ENCODE peak calls at places on chromosomes 3 and 15, in five cellular contexts. U is posterior cingulate gyrus; H is C1 segment of cervical spinal cord; Z is amygdala; M is activated naive CD4-positive, alpha-beta T cell treated with anti-CD3 and anti-CD28 coated beads, Interleukin-2, amount 10 ng/mL, durations not matched to agents 7 days and 5 days. R is an unnamed sample.

GRCh38 chr3:168121175-168121853 is 25.6 kb upstream of the GOLIM4 start:
- DNase-seq in Z (no peak), M (no peak), U (no peak), H (no peak), R (no peak)

GRCh38 chr3:38826001-38826400 is 10.0 kb upstream of the SCN10A start:
- DNase-seq in U (no peak), Z (no peak), M (no peak), H (no peak), R (no peak)

GRCh38 chr3:100682056-100682853 is 27.0 kb upstream of the TFG start:
- DNase-seq in M (no peak), H (no peak), Z (no peak), U (no peak), R (no peak)

GRCh38 chr3:164465172-164465571 is 613.1 kb downstream of the SI start:
- DNase-seq in Z (no peak), M (no peak), H (no peak), U (no peak), R (peak; percentile 50)

GRCh38 chr3:196996454-196997265 is 28.0 kb upstream of the PIGZ start:
- DNase-seq in Z (no peak), U (no peak), H (no peak), M (no peak), R (no peak)

GRCh38 chr15:60135961-60136360 is 131.8 kb downstream of the FOXB1 start:
- DNase-seq in H (no peak), U (no peak), Z (no peak), M (no peak), R (no peak)

GRCh38 chr3:127925384-127925783 is 10.4 kb downstream of the KBTBD12 start:
- DNase-seq in Z (no peak), U (no peak), M (no peak), H (no peak), R (no peak)

GRCh38 chr3:2150576-2150975 is 51.9 kb downstream of the CNTN4 start:
- DNase-seq in H (no peak), M (no peak), U (no peak), Z (no peak), R (no peak)

GRCh38 chr3:78951546-78951945 is 816.3 kb downstream of the ROBO1 start:
- DNase-seq in Z (no peak), M (no peak), H (no peak), U (no peak), R (no peak)

GRCh38 chr3:138389841-138390581 is 41.6 kb downstream of the MRAS start:
- DNase-seq in Z (no peak), U (no peak), M (no peak), H (no peak), R (peak; percentile 90)

GRCh38 chr15:92907880-92908279 is 7.8 kb downstream of the CHD2 start:
- DNase-seq in Z (no peak), H (peak; percentile 25), M (no peak), U (no peak), R (no peak)

GRCh38 chr3:24222165-24222805 is 272.4 kb downstream of the THRB start:
- DNase-seq in Z (no peak), U (no peak), H (no peak), M (no peak), R (peak; percentile 23)

GRCh38 chr3:8443829-8444791 is 57.5 kb upstream of the LMCD1 start:
- DNase-seq in Z (peak; percentile 17), M (no peak), H (peak; percentile 16), U (no peak), R (peak; percentile 71)

GRCh38 chr3:42730294-42730693 is 27.7 kb upstream of the HHATL start:
- DNase-seq in M (no peak), U (no peak), H (no peak), Z (no peak), R (no peak)

GRCh38 chr3:14371573-14372474 is 30.6 kb upstream of the SLC6A6 start:
- DNase-seq in H (no peak), Z (no peak), U (no peak), M (no peak), R (peak; percentile 83)

GRCh38 chr3:55570361-55570760 is 83.3 kb upstream of the WNT5A start:
- DNase-seq in U (no peak), M (no peak), H (no peak), Z (no peak), R (no peak)

GRCh38 chr15:71114887-71115566 is at the start of gene THSD4:
- DNase-seq in H (peak; percentile 6), Z (no peak), M (peak; percentile 69), U (no peak), R (peak; percentile 92)

GRCh38 chr15:76433798-76434400 is 97.3 kb downstream of the ISL2 start:
- DNase-seq in H (no peak), M (no peak), U (no peak), Z (no peak), R (peak; percentile 10)

GRCh38 chr3:186849392-186849975 is 7.0 kb downstream of the ADIPOQ start:
- DNase-seq in U (no peak), H (no peak), Z (no peak), M (no peak), R (peak; percentile 24)

GRCh38 chr3:143668385-143668784 is 179.9 kb downstream of the SLC9A9 start:
- DNase-seq in H (no peak), U (no peak), M (no peak), Z (no peak), R (no peak)

GRCh38 chr3:46995901-46996562 is 16.6 kb downstream of the NBEAL2 start:
- DNase-seq in H (no peak), M (no peak), U (peak; percentile 21), Z (no peak), R (no peak)

GRCh38 chr3:119918992-119919933 is 137.4 kb downstream of the NR1I2 start:
- DNase-seq in H (no peak), U (no peak), M (no peak), Z (no peak), R (no peak)

GRCh38 chr3:50805321-50805720 is 130.6 kb downstream of the DOCK3 start:
- DNase-seq in Z (no peak), M (no peak), U (no peak), H (no peak), R (no peak)

GRCh38 chr15:63155486-63155885 is 1.8 kb downstream of the RPS27L start:
- DNase-seq in M (no peak), Z (no peak), U (no peak), H (no peak), R (no peak)

GRCh38 chr3:99901200-99901926 is 83.7 kb downstream of the CMSS1 start:
- DNase-seq in M (no peak), Z (no peak), H (no peak), U (no peak), R (peak; percentile 54)

GRCh38 chr3:87088366-87088983 is 97.5 kb upstream of the VGLL3 start:
- DNase-seq in M (no peak), H (no peak), Z (no peak), U (no peak), R (no peak)

GRCh38 chr15:29962404-29962803 is 120.4 kb upstream of the GOLGA8J start:
- DNase-seq in Z (no peak), M (no peak), U (no peak), H (no peak), R (no peak)

GRCh38 chr3:127413871-127414270 is 126.0 kb upstream of the PRR20G start:
- DNase-seq in Z (no peak), M (no peak), H (no peak), U (no peak), R (no peak)

GRCh38 chr3:65550137-65550536 is 488.6 kb downstream of the MAGI1 start:
- DNase-seq in Z (no peak), M (no peak), H (no peak), U (no peak), R (no peak)

GRCh38 chr3:34842706-34843478 is 796.4 kb upstream of the ARPP21 start:
- DNase-seq in Z (no peak), H (no peak), M (no peak), U (no peak), R (no peak)

GRCh38 chr15:84840741-84841429 is 23.7 kb downstream of the ALPK3 start:
- DNase-seq in M (no peak), Z (no peak), H (no peak), U (no peak), R (no peak)

GRCh38 chr15:39347453-39347852 is 233.4 kb upstream of the THBS1 start:
- DNase-seq in H (no peak), Z (no peak), M (no peak), U (no peak), R (no peak)

GRCh38 chr15:31326729-31327673 is at the start of gene KLF13:
- DNase-seq in M (peak; percentile 79), U (peak; percentile 59), Z (no peak), H (no peak), R (no peak)

GRCh38 chr3:64578384-64578783 is 109.4 kb downstream of the ADAMTS9 start:
- DNase-seq in H (no peak), U (no peak), M (no peak), Z (no peak), R (no peak)

GRCh38 chr3:188358787-188359493 is 205.0 kb downstream of the LPP start:
- DNase-seq in U (no peak), Z (no peak), M (peak; percentile 39), H (no peak), R (no peak)

GRCh38 chr3:52798978-52799476 is 4.4 kb downstream of the ITIH3 start:
- DNase-seq in M (peak; percentile 46), U (no peak), H (no peak), Z (no peak), R (peak; percentile 52)